ENCODE peak calls at places on chromosomes 3 and 15, in seven cellular contexts. J is heart right ventricle; O is pancreas; P is heart left ventricle; I is stomach; U is DND-41; Z is CD8-positive, alpha-beta T cell. C is an unnamed sample.

GRCh38 chr3:70108072-70108471 is 108.5 kb downstream of the SAMMSON start:
- DNase-seq in P (no peak), O (peak; percentile 73), J (no peak), U (peak; percentile 10), I (peak; percentile 42), Z (no peak), C (no peak)

GRCh38 chr3:33339758-33340157 is 62.5 kb downstream of the FBXL2 start:
- DNase-seq in O (no peak), I (no peak), P (no peak), J (no peak), U (no peak), Z (no peak), C (no peak)

GRCh38 chr3:113035387-113035982 is 44.7 kb downstream of the GTPBP8 start:
- DNase-seq in J (peak; percentile 54), P (peak; percentile 25), Z (no peak), U (peak; percentile 43), I (peak; percentile 25), O (no peak), C (no peak)

GRCh38 chr3:196544491-196544992 is 23.8 kb downstream of the WDR53 start:
- DNase-seq in Z (no peak), U (no peak), O (no peak), I (no peak), J (no peak), P (no peak), C (no peak)

GRCh38 chr15:50906954-50907865 is 1.3 kb upstream of the AP4E1 start:
- DNase-seq in I (peak; percentile 32), J (no peak), U (peak; percentile 60), O (no peak), P (no peak), Z (peak; percentile 75), C (no peak)

GRCh38 chr15:57363661-57364060 is 12.6 kb upstream of the CGNL1 start:
- DNase-seq in U (no peak), I (no peak), P (no peak), O (no peak), J (no peak), Z (no peak), C (no peak)

GRCh38 chr3:127003175-127003555 is 20.2 kb downstream of the PLXNA1 start:
- DNase-seq in U (no peak), Z (no peak), P (no peak), J (no peak), I (no peak), O (no peak), C (no peak)

GRCh38 chr3:112888388-112889085 is 41.9 kb upstream of the CD200R1L start:
- DNase-seq in I (no peak), Z (no peak), U (no peak), O (no peak), J (no peak), P (no peak), C (no peak)

GRCh38 chr3:169966951-169967915 is 626 bp downstream of the SEC62 start:
- DNase-seq in U (peak; percentile 46), O (no peak), Z (no peak), P (peak; percentile 68), J (peak; percentile 54), I (peak; percentile 44), C (peak; percentile 52)

GRCh38 chr3:97815149-97815917 is 6.5 kb upstream of the CRYBG3 start:
- DNase-seq in Z (no peak), O (no peak), U (peak; percentile 62), P (no peak), J (no peak), I (no peak), C (no peak)

GRCh38 chr3:139364549-139364948 is 20.7 kb downstream of the MRPS22 start:
- DNase-seq in Z (no peak), O (no peak), J (no peak), P (no peak), U (no peak), I (no peak), C (no peak)

GRCh38 chr15:52735231-52736089 is 54.7 kb downstream of the ONECUT1 start:
- DNase-seq in U (peak; percentile 72), P (peak; percentile 51), I (peak; percentile 63), Z (peak; percentile 79), O (no peak), J (peak; percentile 74), C (peak; percentile 63)

GRCh38 chr15:69806287-69806915 is 291.3 kb downstream of the TLE3 start:
- DNase-seq in J (no peak), I (no peak), O (no peak), U (peak; percentile 75), P (no peak), Z (peak; percentile 55), C (no peak)

GRCh38 chr3:156187146-156187769 is 66.9 kb downstream of the KCNAB1 start:
- DNase-seq in I (no peak), O (no peak), P (no peak), Z (no peak), J (no peak), U (no peak), C (no peak)

GRCh38 chr3:44555753-44556152 is 760 bp downstream of the ZKSCAN7 start:
- DNase-seq in Z (no peak), U (peak; percentile 35), P (no peak), O (no peak), I (no peak), J (no peak), C (peak; percentile 12)

GRCh38 chr3:64399205-64399800 is 174.0 kb upstream of the PRICKLE2 start:
- DNase-seq in U (no peak), I (no peak), O (no peak), J (peak; percentile 64), Z (no peak), P (peak; percentile 21), C (peak; percentile 72)

GRCh38 chr3:37149246-37149645 is 25.1 kb downstream of the LRRFIP2 start:
- DNase-seq in I (no peak), O (no peak), U (no peak), P (no peak), J (no peak), Z (no peak), C (no peak)

GRCh38 chr15:68333775-68334470 is 56.4 kb downstream of the FEM1B start:
- DNase-seq in O (peak; percentile 67), J (no peak), P (no peak), U (no peak), I (no peak), Z (no peak), C (peak; percentile 77)

GRCh38 chr3:155386306-155386705 is 92.8 kb upstream of the STRIT1 start:
- DNase-seq in P (no peak), U (no peak), Z (no peak), O (no peak), J (no peak), I (no peak), C (no peak)

GRCh38 chr3:51862886-51863285 is 1.5 kb downstream of the IQCF2 start:
- DNase-seq in Z (no peak), U (no peak), P (no peak), I (no peak), O (no peak), J (no peak), C (no peak)
- H3K27ac ChIP-seq in Z (no peak overlapping the region), U (no peak overlapping the region), P (no peak overlapping the region), I (no peak overlapping the region), O (no peak overlapping the region), J (no peak overlapping the region), C (no peak overlapping the region)

DNA sequence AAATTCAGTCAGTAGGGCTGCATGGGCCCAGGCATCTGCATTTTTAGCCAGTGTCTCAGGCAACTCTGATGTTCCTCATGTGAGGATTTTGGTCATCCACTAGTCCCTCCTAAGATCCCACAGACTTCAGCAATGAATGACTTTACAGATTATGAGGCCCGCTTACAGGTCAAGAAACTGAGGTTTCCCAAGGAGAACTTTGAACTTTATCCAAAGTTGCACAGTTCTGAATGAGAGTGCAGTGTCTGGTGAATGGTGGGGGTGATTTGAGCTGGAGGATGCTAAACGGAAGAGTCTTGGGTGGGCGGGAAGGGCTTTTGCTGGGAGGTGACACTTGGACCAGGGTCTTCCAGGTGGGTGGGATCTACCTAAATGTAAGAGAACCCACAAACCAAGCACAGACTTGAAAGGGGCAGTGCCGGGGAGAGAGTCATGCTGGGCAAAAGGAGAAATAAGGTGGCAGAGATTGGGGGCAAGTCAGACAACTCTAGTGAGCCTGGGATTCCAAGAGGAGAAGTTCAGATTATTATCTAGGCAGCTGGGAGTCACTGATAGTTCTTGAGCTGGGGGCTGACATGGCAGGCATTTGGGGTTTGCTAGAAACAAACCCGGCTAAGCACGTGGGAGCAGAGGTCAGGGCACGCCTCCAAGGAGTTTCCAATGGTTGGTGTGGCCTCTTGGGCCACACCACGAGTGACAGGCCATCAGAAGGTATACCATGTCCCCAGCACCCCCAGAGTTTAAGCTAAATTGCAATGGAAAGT is 27.5 kb downstream of the SLC6A6 start:
- DNase-seq in J (no peak), Z (no peak), O (no peak), I (no peak), P (no peak), U (no peak), C (no peak)
- H3K4me1 ChIP-seq in J (peaks cover 54% of the 10 kb centered on the region), Z (peaks cover 96% of the 10 kb centered on the region), O (no peaks in the 10 kb centered on the region), I (peaks cover 100% of the 10 kb centered on the region), P (peaks cover 74% of the 10 kb centered on the region), U (peaks cover 33% of the 10 kb centered on the region), C (peaks cover 56% of the 10 kb centered on the region)

GRCh38 chr15:59400103-59400813 is 27.6 kb upstream of the MYO1E start:
- DNase-seq in I (no peak), J (no peak), P (no peak), Z (no peak), U (no peak), O (no peak), C (no peak)
- H3K4me3 ChIP-seq in I (no peak overlapping the region), J (no peak overlapping the region), P (no peak overlapping the region), Z (no peak overlapping the region), U (no peak overlapping the region), O (no peak overlapping the region), C (no peak overlapping the region)

GRCh38 chr3:12155833-12156232 is 2.9 kb downstream of the TIMP4 start:
- DNase-seq in O (no peak), U (no peak), P (no peak), J (no peak), Z (no peak), I (no peak), C (no peak)

GRCh38 chr3:12158387-12159226 is at the start of gene TIMP4:
- DNase-seq in O (peak; percentile 66), I (peak; percentile 49), J (peak; percentile 34), U (no peak), P (peak; percentile 54), Z (no peak), C (no peak)

GRCh38 chr3:12159227-12159601 is 502 bp upstream of the TIMP4 start:
- DNase-seq in Z (no peak), U (no peak), O (no peak), I (no peak), J (no peak), P (no peak), C (no peak)

GRCh38 chr3:12155264-12155663 is 3.4 kb downstream of the TIMP4 start:
- DNase-seq in J (no peak), P (no peak), I (no peak), Z (no peak), O (no peak), U (peak; percentile 11), C (no peak)

GRCh38 chr3:12157026-12157425 is 1.7 kb downstream of the TIMP4 start:
- DNase-seq in O (no peak), Z (no peak), I (no peak), U (no peak), J (no peak), P (no peak), C (no peak)
- H3K27ac ChIP-seq in O (no peak overlapping the region), Z (no peak overlapping the region), I (no peak overlapping the region), U (no peak overlapping the region), J (no peak overlapping the region), P (no peak overlapping the region), C (no peak overlapping the region)

C was measured in SJSA1.